ENCODE peak calls at places on chromosomes 7 and 10, in seven cellular contexts. One of them, this sample, is unnamed.

GRCh38 chr7:107995184-107996071 is 7.5 kb downstream of the LAMB1 start:
- DNase-seq in GM06990: no peak
- DNase-seq in HFF-Myc: peak
- DNase-seq in nephron progenitor cell: peak
- DNase-seq in mesendoderm: peak
- DNase-seq in stimulated activated effector memory CD8-positive, alpha-beta T cell treated with anti-CD3 and anti-CD28 coated beads, Interleukin-12 subunit alpha, Interleukin-12 subunit beta, amount 100 ng/mL, for 72 hours: no peak
- DNase-seq in fibroblast of gingiva: peak
- DNase-seq in this sample: peak

GRCh38 chr7:50393547-50394252 is 56.5 kb downstream of the FIGNL1 start:
- DNase-seq in mesendoderm: no peak
- DNase-seq in GM06990: no peak
- DNase-seq in stimulated activated effector memory CD8-positive, alpha-beta T cell treated with anti-CD3 and anti-CD28 coated beads, Interleukin-12 subunit alpha, Interleukin-12 subunit beta, amount 100 ng/mL, for 72 hours: peak
- DNase-seq in fibroblast of gingiva: no peak
- DNase-seq in nephron progenitor cell: no peak
- DNase-seq in HFF-Myc: no peak
- DNase-seq in this sample: no peak

GRCh38 chr10:4344544-4344994 is 481.4 kb upstream of the AKR1E2 start:
- DNase-seq in stimulated activated effector memory CD8-positive, alpha-beta T cell treated with anti-CD3 and anti-CD28 coated beads, Interleukin-12 subunit alpha, Interleukin-12 subunit beta, amount 100 ng/mL, for 72 hours: no peak
- DNase-seq in GM06990: no peak
- DNase-seq in nephron progenitor cell: no peak
- DNase-seq in HFF-Myc: peak
- DNase-seq in fibroblast of gingiva: peak
- DNase-seq in mesendoderm: peak
- DNase-seq in this sample: no peak

GRCh38 chr10:3763852-3764625 is 21.0 kb downstream of the KLF6 start:
- DNase-seq in fibroblast of gingiva: no peak
- DNase-seq in nephron progenitor cell: no peak
- DNase-seq in mesendoderm: no peak
- DNase-seq in stimulated activated effector memory CD8-positive, alpha-beta T cell treated with anti-CD3 and anti-CD28 coated beads, Interleukin-12 subunit alpha, Interleukin-12 subunit beta, amount 100 ng/mL, for 72 hours: no peak
- DNase-seq in HFF-Myc: no peak
- DNase-seq in GM06990: no peak
- DNase-seq in this sample: no peak

GRCh38 chr7:80807166-80807900 is 111.5 kb downstream of the SEMA3C start:
- DNase-seq in GM06990: no peak
- DNase-seq in HFF-Myc: no peak
- DNase-seq in stimulated activated effector memory CD8-positive, alpha-beta T cell treated with anti-CD3 and anti-CD28 coated beads, Interleukin-12 subunit alpha, Interleukin-12 subunit beta, amount 100 ng/mL, for 72 hours: no peak
- DNase-seq in nephron progenitor cell: no peak
- DNase-seq in mesendoderm: no peak
- DNase-seq in fibroblast of gingiva: no peak
- DNase-seq in this sample: no peak

GRCh38 chr7:79137942-79138341 is 315.5 kb downstream of the MAGI2 start:
- DNase-seq in HFF-Myc: peak
- DNase-seq in nephron progenitor cell: no peak
- DNase-seq in mesendoderm: no peak
- DNase-seq in fibroblast of gingiva: peak
- DNase-seq in stimulated activated effector memory CD8-positive, alpha-beta T cell treated with anti-CD3 and anti-CD28 coated beads, Interleukin-12 subunit alpha, Interleukin-12 subunit beta, amount 100 ng/mL, for 72 hours: no peak
- DNase-seq in GM06990: no peak
- DNase-seq in this sample: no peak

GRCh38 chr7:122305475-122306319 is 1.1 kb upstream of the FEZF1 start:
- DNase-seq in stimulated activated effector memory CD8-positive, alpha-beta T cell treated with anti-CD3 and anti-CD28 coated beads, Interleukin-12 subunit alpha, Interleukin-12 subunit beta, amount 100 ng/mL, for 72 hours: no peak
- DNase-seq in nephron progenitor cell: peak
- DNase-seq in GM06990: no peak
- DNase-seq in mesendoderm: peak
- DNase-seq in fibroblast of gingiva: no peak
- DNase-seq in HFF-Myc: no peak
- DNase-seq in this sample: peak

GRCh38 chr10:69419761-69420126 is 3.0 kb upstream of the TACR2 start:
- DNase-seq in GM06990: no peak
- DNase-seq in fibroblast of gingiva: no peak
- DNase-seq in nephron progenitor cell: no peak
- DNase-seq in mesendoderm: no peak
- DNase-seq in HFF-Myc: no peak
- DNase-seq in stimulated activated effector memory CD8-positive, alpha-beta T cell treated with anti-CD3 and anti-CD28 coated beads, Interleukin-12 subunit alpha, Interleukin-12 subunit beta, amount 100 ng/mL, for 72 hours: no peak
- DNase-seq in this sample: no peak

GRCh38 chr7:152354061-152354460 is 81.7 kb downstream of the KMT2C start:
- DNase-seq in GM06990: no peak
- DNase-seq in fibroblast of gingiva: no peak
- DNase-seq in HFF-Myc: no peak
- DNase-seq in nephron progenitor cell: no peak
- DNase-seq in mesendoderm: no peak
- DNase-seq in stimulated activated effector memory CD8-positive, alpha-beta T cell treated with anti-CD3 and anti-CD28 coated beads, Interleukin-12 subunit alpha, Interleukin-12 subunit beta, amount 100 ng/mL, for 72 hours: no peak
- DNase-seq in this sample: no peak

GRCh38 chr10:90561666-90562065 is 296.2 kb downstream of the HTR7 start:
- DNase-seq in mesendoderm: peak
- DNase-seq in fibroblast of gingiva: no peak
- DNase-seq in stimulated activated effector memory CD8-positive, alpha-beta T cell treated with anti-CD3 and anti-CD28 coated beads, Interleukin-12 subunit alpha, Interleukin-12 subunit beta, amount 100 ng/mL, for 72 hours: no peak
- DNase-seq in nephron progenitor cell: no peak
- DNase-seq in GM06990: no peak
- DNase-seq in HFF-Myc: no peak
- DNase-seq in this sample: no peak

GRCh38 chr10:122348512-122348911 is 26.0 kb upstream of the PLEKHA1 start:
- DNase-seq in GM06990: no peak
- DNase-seq in nephron progenitor cell: peak
- DNase-seq in fibroblast of gingiva: no peak
- DNase-seq in HFF-Myc: no peak
- DNase-seq in mesendoderm: no peak
- DNase-seq in stimulated activated effector memory CD8-positive, alpha-beta T cell treated with anti-CD3 and anti-CD28 coated beads, Interleukin-12 subunit alpha, Interleukin-12 subunit beta, amount 100 ng/mL, for 72 hours: no peak
- DNase-seq in this sample: no peak

GRCh38 chr10:102421645-102422585 is 1.3 kb downstream of the FBXL15 start:
- DNase-seq in GM06990: no peak
- DNase-seq in HFF-Myc: no peak
- DNase-seq in nephron progenitor cell: peak
- DNase-seq in fibroblast of gingiva: no peak
- DNase-seq in stimulated activated effector memory CD8-positive, alpha-beta T cell treated with anti-CD3 and anti-CD28 coated beads, Interleukin-12 subunit alpha, Interleukin-12 subunit beta, amount 100 ng/mL, for 72 hours: no peak
- DNase-seq in mesendoderm: peak
- DNase-seq in this sample: peak

This sample was measured in H7.